ENCODE peak calls at places on chromosomes 5 and 9, in ten cellular contexts. W is HCT116, H is heart left ventricle, C is adrenal gland, F is IMR-90, V is lower leg skin, A is stomach, X is uterus, S is transverse colon, K is tibial nerve. J is an unnamed sample.

GRCh38 chr5:136192015-136192525 is 892 bp downstream of the SMIM32 start:
- DNase-seq in W (no peak), H (no peak), C (no peak), F (no peak), V (no peak), A (no peak), X (no peak), S (no peak), K (no peak), J (no peak)

GRCh38 chr9:119968837-119969707 is 599.8 kb upstream of the BRINP1 start:
- DNase-seq in W (peak), H (peak), C (peak), F (peak), V (peak), A (peak), X (peak), S (peak), K (peak), J (peak)

GRCh38 chr9:450057-450456 is 235.4 kb downstream of the DOCK8 start:
- DNase-seq in W (no peak), H (no peak), C (no peak), F (no peak), V (no peak), A (no peak), X (no peak), S (no peak), K (no peak), J (no peak)

GRCh38 chr5:102295534-102296228 is 403 bp downstream of the SLCO4C1 start:
- DNase-seq in W (no peak), H (no peak), C (no peak), F (no peak), V (no peak), A (no peak), X (no peak), S (peak), K (no peak), J (peak)

GRCh38 chr5:136082390-136083193 is 50.1 kb upstream of the SMAD5 start:
- DNase-seq in W (peak), H (peak), C (peak), F (peak), V (no peak), A (peak), X (peak), S (peak), K (peak), J (peak)

GRCh38 chr9:106644661-106645060 is 218.3 kb upstream of the ZNF462 start:
- DNase-seq in W (no peak), H (no peak), C (no peak), F (no peak), V (no peak), A (no peak), X (no peak), S (no peak), K (no peak), J (no peak)

GRCh38 chr5:122403256-122403655 is 91.2 kb downstream of the SNCAIP start:
- DNase-seq in W (no peak), H (no peak), C (no peak), F (no peak), V (no peak), A (no peak), X (no peak), S (no peak), K (no peak), J (no peak)

GRCh38 chr9:109729513-109729912 is 50.5 kb upstream of the PALM2AKAP2 start:
- DNase-seq in W (no peak), H (no peak), C (no peak), F (no peak), V (no peak), A (no peak), X (no peak), S (no peak), K (no peak), J (no peak)

GRCh38 chr9:36322462-36322861 is 64.2 kb upstream of the GNE start:
- DNase-seq in W (no peak), H (no peak), C (no peak), F (no peak), V (no peak), A (no peak), X (no peak), S (no peak), K (no peak), J (no peak)

GRCh38 chr5:73233053-73233460 is 60.1 kb downstream of the TMEM174 start:
- DNase-seq in W (no peak), H (no peak), C (no peak), F (no peak), V (no peak), A (no peak), X (no peak), S (no peak), K (no peak), J (no peak)

GRCh38 chr5:20360243-20360642 is 372.2 kb upstream of the CDH18 start:
- DNase-seq in W (no peak), H (no peak), C (no peak), F (no peak), V (no peak), A (no peak), X (no peak), S (no peak), K (no peak), J (peak)

GRCh38 chr9:103397868-103398600 is 402.9 kb downstream of the CYLC2 start:
- DNase-seq in W (peak), H (peak), C (peak), F (no peak), V (no peak), A (peak), X (no peak), S (peak), K (no peak), J (peak)

GRCh38 chr5:75055727-75056144 is 3.4 kb upstream of the GCNT4 start:
- DNase-seq in W (no peak), H (no peak), C (no peak), F (peak), V (no peak), A (no peak), X (no peak), S (no peak), K (no peak), J (no peak)

GRCh38 chr9:72648811-72649414 is 127.5 kb downstream of the TMC1 start:
- DNase-seq in W (no peak), H (no peak), C (no peak), F (no peak), V (no peak), A (no peak), X (no peak), S (no peak), K (no peak), J (no peak)

GRCh38 chr5:37871023-37871815 is 31.4 kb upstream of the GDNF start:
- DNase-seq in W (no peak), H (no peak), C (no peak), F (peak), V (no peak), A (no peak), X (no peak), S (no peak), K (no peak), J (no peak)

GRCh38 chr5:153965102-153965645 is 73.5 kb downstream of the FAM114A2 start:
- DNase-seq in W (peak), H (peak), C (peak), F (peak), V (no peak), A (peak), X (peak), S (peak), K (peak), J (peak)

GRCh38 chr5:140690376-140690932 is 716 bp downstream of the HARS1 start:
- DNase-seq in W (peak), H (no peak), C (no peak), F (no peak), V (no peak), A (no peak), X (no peak), S (peak), K (no peak), J (no peak)

GRCh38 chr9:134375011-134375390 is 48.7 kb downstream of the RXRA start:
- DNase-seq in W (no peak), H (no peak), C (peak), F (no peak), V (no peak), A (no peak), X (peak), S (no peak), K (peak), J (peak)

GRCh38 chr5:36230151-36230788 is 11.5 kb downstream of the NADK2 start:
- DNase-seq in W (no peak), H (no peak), C (no peak), F (no peak), V (no peak), A (no peak), X (no peak), S (no peak), K (no peak), J (no peak)

GRCh38 chr9:92656537-92656925 is 13.4 kb downstream of the IPPK start:
- DNase-seq in W (no peak), H (no peak), C (no peak), F (no peak), V (no peak), A (no peak), X (no peak), S (no peak), K (no peak), J (no peak)

GRCh38 chr9:108104991-108105390 is 615.4 kb upstream of the KLF4 start:
- DNase-seq in W (no peak), H (no peak), C (no peak), F (no peak), V (no peak), A (no peak), X (no peak), S (no peak), K (no peak), J (no peak)

GRCh38 chr9:18208166-18209059 is 265.5 kb upstream of the ADAMTSL1 start:
- DNase-seq in W (no peak), H (peak), C (peak), F (peak), V (no peak), A (peak), X (peak), S (peak), K (peak), J (peak)

GRCh38 chr5:176438959-176439757 is 9.0 kb upstream of the FAF2 start:
- DNase-seq in W (no peak), H (no peak), C (no peak), F (peak), V (peak), A (no peak), X (no peak), S (no peak), K (no peak), J (no peak)

GRCh38 chr9:130846487-130847305 is 11.6 kb downstream of the ABL1 start:
- DNase-seq in W (no peak), H (peak), C (peak), F (peak), V (no peak), A (peak), X (peak), S (no peak), K (no peak), J (peak)

GRCh38 chr9:17531642-17532254 is 47.1 kb upstream of the SH3GL2 start:
- DNase-seq in W (peak), H (no peak), C (peak), F (peak), V (no peak), A (peak), X (no peak), S (peak), K (peak), J (peak)

GRCh38 chr9:137252555-137253506 is 1.7 kb downstream of the STPG3 start:
- DNase-seq in W (no peak), H (no peak), C (no peak), F (no peak), V (no peak), A (no peak), X (no peak), S (no peak), K (no peak), J (no peak)

GRCh38 chr9:36461341-36461740 is 61.3 kb upstream of the RNF38 start:
- DNase-seq in W (no peak), H (no peak), C (no peak), F (peak), V (no peak), A (no peak), X (no peak), S (no peak), K (no peak), J (no peak)

GRCh38 chr5:174094857-174095606 is 49.5 kb downstream of the NSG2 start:
- DNase-seq in W (no peak), H (no peak), C (no peak), F (no peak), V (no peak), A (no peak), X (no peak), S (no peak), K (no peak), J (no peak)

GRCh38 chr5:94672746-94673145 is 54.3 kb downstream of the SLF1 start:
- DNase-seq in W (no peak), H (no peak), C (no peak), F (no peak), V (no peak), A (no peak), X (no peak), S (no peak), K (no peak), J (no peak)

GRCh38 chr5:170211575-170212334 is 21.0 kb upstream of the C5orf58 start:
- DNase-seq in W (no peak), H (no peak), C (no peak), F (no peak), V (no peak), A (no peak), X (no peak), S (no peak), K (no peak), J (no peak)

DNA sequence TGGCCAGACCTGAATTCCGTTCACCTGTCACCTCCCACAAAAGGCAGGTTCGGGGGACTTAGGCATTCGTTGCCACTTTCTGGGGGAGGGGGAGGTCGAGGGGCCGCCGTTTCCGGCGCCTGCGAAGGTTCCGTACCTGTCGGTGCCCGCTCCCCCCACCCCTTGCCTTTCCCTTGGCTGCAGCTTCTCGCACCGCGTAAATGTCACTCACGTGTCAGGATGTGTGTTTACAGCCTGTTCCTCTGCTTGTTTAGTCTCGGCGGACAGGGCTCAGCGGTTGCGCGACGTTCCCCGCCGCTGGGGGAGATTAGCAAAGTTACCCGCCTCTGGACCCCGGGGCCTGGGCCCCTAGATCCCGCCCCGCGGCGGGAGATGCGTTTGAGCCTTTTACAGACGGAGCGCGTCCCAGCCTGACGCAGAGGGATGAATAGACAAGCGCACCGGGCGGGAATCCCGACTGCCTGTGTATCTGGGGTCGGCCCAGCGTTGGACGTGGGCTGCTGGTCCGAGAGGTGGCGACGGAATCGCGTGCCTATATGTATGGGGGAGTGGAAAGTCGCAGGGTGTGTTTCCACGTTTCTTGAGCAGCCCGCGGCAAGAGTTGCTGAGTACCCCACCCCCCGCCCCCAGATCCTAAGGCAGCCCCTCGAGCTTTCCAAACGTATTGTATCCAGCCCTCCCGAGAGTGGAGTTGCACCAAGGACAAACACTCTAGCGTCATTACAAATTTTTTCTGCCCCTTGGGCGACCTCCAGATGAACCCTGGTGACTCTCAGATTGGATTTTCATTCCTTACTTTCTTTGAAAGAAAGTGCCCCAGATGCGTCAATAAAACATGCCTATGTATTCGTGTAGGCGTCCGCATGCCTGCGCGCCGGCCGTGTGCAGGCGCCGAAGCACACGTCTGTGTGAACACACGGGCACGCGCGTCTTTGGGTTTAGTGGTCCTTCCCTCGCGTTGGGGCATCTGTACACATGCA is 2.4 kb upstream of the LHX2 start:
- DNase-seq in W (no peak), H (no peak), C (no peak), F (no peak), V (no peak), A (no peak), X (no peak), S (no peak), K (no peak), J (no peak)
- H3K4me3 ChIP-seq in W (peak), H (no peak), C (no peak), F (no peak), V (no peak), A (no peak), X (no peak), S (no peak), K (no peak), J (no peak)

DNA sequence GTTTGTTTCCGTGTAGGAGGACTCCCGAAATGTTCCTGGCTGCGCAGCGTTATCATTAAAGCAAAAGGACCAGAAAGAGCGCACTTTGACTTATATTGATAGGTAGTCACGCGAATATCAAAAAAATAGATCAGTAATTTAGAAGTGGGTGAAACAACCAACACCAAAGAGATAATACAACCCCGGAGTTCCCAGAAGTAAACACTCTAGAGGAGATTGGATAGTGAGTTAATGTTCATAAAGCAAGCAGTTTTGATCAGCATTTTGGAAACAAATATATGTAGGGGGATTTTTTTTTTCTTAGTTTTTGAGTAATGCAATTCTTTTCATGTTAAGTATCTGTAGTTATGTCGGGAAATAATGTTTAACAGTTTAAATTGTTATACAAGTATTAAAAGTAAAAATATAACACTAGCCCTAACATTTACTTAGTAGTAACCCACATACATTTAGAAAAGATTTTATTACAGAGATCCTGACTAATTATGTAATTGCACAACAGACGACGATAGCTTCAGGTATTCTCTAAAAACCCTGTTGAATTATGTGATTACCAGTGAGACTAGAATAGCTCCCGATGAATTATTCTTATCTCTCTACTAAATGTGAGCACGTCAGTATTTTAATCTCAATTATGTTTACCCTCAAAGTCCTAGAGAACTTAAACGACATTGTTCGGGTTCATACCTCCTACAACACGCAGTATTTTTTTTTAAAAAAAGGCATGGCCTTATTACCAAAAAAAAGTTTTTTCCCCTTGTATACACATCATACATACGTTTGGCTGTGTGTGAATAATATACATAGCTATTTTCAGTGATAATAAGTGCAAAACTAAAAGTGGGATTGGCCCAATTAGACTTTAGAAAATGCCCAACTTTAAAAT is 9.4 kb upstream of the NFIB start:
- DNase-seq in W (no peak), H (no peak), C (no peak), F (no peak), V (no peak), A (no peak), X (no peak), S (no peak), K (no peak), J (no peak)
- TF ChIP-seq POLR2A in W (no peak), H (no peak), C (no peak), F (no peak), V (no peak), A (no peak), X (no peak), S (no peak), K (no peak), J (no peak)

GRCh38 chr5:6177926-6178325 is 200.4 kb downstream of the MED10 start:
- DNase-seq in W (no peak), H (no peak), C (no peak), F (no peak), V (peak), A (no peak), X (no peak), S (no peak), K (no peak), J (no peak)

GRCh38 chr5:6181147-6181729 is 197.1 kb downstream of the MED10 start:
- DNase-seq in W (no peak), H (no peak), C (no peak), F (no peak), V (peak), A (no peak), X (no peak), S (no peak), K (no peak), J (no peak)

GRCh38 chr5:6175172-6175855 is 203.0 kb downstream of the MED10 start:
- DNase-seq in W (no peak), H (no peak), C (no peak), F (no peak), V (peak), A (no peak), X (no peak), S (no peak), K (no peak), J (no peak)

GRCh38 chr5:6180231-6180872 is 198.0 kb downstream of the MED10 start:
- DNase-seq in W (no peak), H (no peak), C (no peak), F (no peak), V (peak), A (no peak), X (no peak), S (no peak), K (no peak), J (no peak)

DNA sequence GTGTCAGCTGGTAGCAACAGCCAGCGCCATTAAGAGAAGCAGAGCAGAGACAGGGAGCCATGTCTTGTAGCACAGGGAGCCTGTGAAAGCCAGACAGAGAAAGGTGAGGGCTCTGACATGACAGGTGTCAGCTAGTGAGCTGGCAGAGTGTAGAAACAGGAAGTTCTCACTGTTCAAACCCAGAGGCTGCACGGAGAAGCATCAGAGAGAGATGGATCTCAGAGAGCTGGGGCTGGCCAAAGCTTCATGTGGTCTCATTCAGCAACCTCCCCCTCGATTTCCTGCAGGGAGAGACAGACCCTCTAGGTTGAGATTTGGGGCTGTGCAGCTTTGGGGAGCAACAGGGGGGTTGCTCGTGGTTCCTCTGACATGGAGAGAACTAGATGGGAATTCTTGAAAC is 202.1 kb downstream of the MED10 start:
- DNase-seq in W (no peak), H (no peak), C (no peak), F (no peak), V (peak), A (no peak), X (no peak), S (no peak), K (no peak), J (no peak)
- H3K4me3 ChIP-seq in W (no peak), H (no peak), C (no peak), F (no peak), V (no peak), A (no peak), X (no peak), S (no peak), K (no peak), J (no peak)

DNA sequence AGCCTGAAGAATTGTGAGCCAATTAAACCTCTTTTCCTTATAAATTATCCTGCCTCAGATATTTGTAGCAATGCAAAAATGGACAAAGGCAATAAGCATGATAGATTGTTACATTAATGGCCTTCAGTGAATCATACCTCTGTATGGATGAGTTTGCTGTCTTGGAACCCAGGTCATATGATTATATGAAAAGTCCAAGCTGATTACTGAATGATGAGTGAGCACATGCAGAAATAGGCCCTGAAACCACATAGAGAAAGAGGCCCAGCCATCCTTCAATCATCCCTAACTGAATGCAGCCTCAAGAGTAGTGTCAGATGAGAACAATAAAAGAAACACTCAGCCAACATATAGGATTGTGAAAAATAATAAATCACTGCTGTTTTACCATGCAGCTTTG is 36.5 kb upstream of the SHISAL2B start:
- DNase-seq in W (no peak), H (no peak), C (no peak), F (peak), V (no peak), A (no peak), X (no peak), S (no peak), K (no peak), J (no peak)
- TF ChIP-seq POLR2A in W (no peak), H (no peak), C (no peak), F (no peak), V (no peak), A (no peak), X (no peak), S (no peak), K (no peak), J (no peak)

J was measured in body of pancreas.